ENCODE peak calls at places on chromosomes 4 and X, in nine cellular contexts. V is pancreas, U is ascending aorta, I is thyroid gland, T is brain microvascular endothelial cell, Y is adipocyte, R is Peyer's patch, X is GM12878, W is thoracic aorta. L is an unnamed sample.

GRCh38 chr4:41880840-41881831 is 54.1 kb upstream of the TMEM33 start:
- DNase-seq in W (no peak), R (no peak), Y (peak; percentile 41), X (no peak), U (no peak), I (no peak), V (no peak), T (no peak), L (no peak)

GRCh38 chr4:151035321-151035720 is 20.2 kb upstream of the LRBA start:
- DNase-seq in U (no peak), V (peak; percentile 14), Y (no peak), T (no peak), I (no peak), R (no peak), X (no peak), W (no peak), L (no peak)

GRCh38 chrX:97401586-97402101 is 517.9 kb downstream of the RPA4 start:
- DNase-seq in U (no peak), X (no peak), T (no peak), I (no peak), W (no peak), R (no peak), V (no peak), Y (no peak), L (no peak)

GRCh38 chr4:156946508-156947197 is 24.9 kb downstream of the PDGFC start:
- DNase-seq in Y (peak; percentile 86), U (peak; percentile 85), X (no peak), W (no peak), R (no peak), T (peak; percentile 99), I (no peak), V (no peak), L (no peak)

GRCh38 chrX:121161501-121161933 is 114.1 kb downstream of the GLUD2 start:
- DNase-seq in Y (no peak), W (no peak), I (no peak), T (no peak), V (no peak), R (no peak), U (no peak), X (peak; percentile 9), L (no peak)

GRCh38 chrX:136954930-136955329 is 74.4 kb upstream of the RBMX start:
- DNase-seq in W (no peak), U (no peak), V (no peak), T (no peak), R (no peak), Y (peak; percentile 69), X (no peak), I (no peak), L (no peak)

GRCh38 chr4:106369456-106370060 is 980 bp upstream of the GIMD1 start:
- DNase-seq in X (peak; percentile 20), W (no peak), Y (peak; percentile 90), T (peak; percentile 75), R (no peak), V (no peak), U (peak; percentile 67), I (peak; percentile 3), L (no peak)

GRCh38 chr4:175790067-175790466 is 22.0 kb downstream of the GPM6A start:
- DNase-seq in V (no peak), W (no peak), X (no peak), U (no peak), Y (no peak), T (no peak), I (no peak), R (no peak), L (no peak)

GRCh38 chr4:84648863-84649647 is 66.1 kb downstream of the CDS1 start:
- DNase-seq in U (no peak), V (no peak), W (no peak), I (no peak), X (no peak), T (no peak), Y (no peak), R (no peak), L (peak; percentile 56)

GRCh38 chr4:80197601-80198444 is 520 bp downstream of the PRDM8 start:
- DNase-seq in V (no peak), T (no peak), R (peak; percentile 45), W (no peak), U (no peak), Y (peak; percentile 62), I (no peak), X (no peak), L (no peak)

GRCh38 chr4:30828290-30828926 is 108.2 kb downstream of the PCDH7 start:
- DNase-seq in U (no peak), T (no peak), Y (peak; percentile 20), R (no peak), V (no peak), I (no peak), X (no peak), W (no peak), L (no peak)

GRCh38 chrX:110338850-110339373 is 19.7 kb upstream of the RTL9 start:
- DNase-seq in Y (no peak), R (no peak), V (no peak), I (no peak), X (no peak), U (no peak), T (no peak), W (no peak), L (no peak)

GRCh38 chr4:31235961-31236360 is 515.8 kb downstream of the PCDH7 start:
- DNase-seq in U (no peak), T (no peak), I (no peak), W (no peak), V (no peak), R (no peak), Y (no peak), X (no peak), L (no peak)

GRCh38 chrX:16783452-16783851 is 2.8 kb upstream of the TXLNG start:
- DNase-seq in Y (no peak), X (no peak), R (no peak), T (no peak), V (no peak), U (no peak), W (no peak), I (no peak), L (no peak)

GRCh38 chrX:19852014-19853005 is 35.1 kb downstream of the SH3KBP1 start:
- DNase-seq in X (no peak), R (no peak), T (peak; percentile 43), U (no peak), W (no peak), V (no peak), I (no peak), Y (no peak), L (no peak)

GRCh38 chr4:101345271-101345595 is 2.1 kb downstream of the PPP3CA start:
- DNase-seq in W (no peak), R (no peak), U (no peak), X (no peak), T (peak; percentile 10), I (no peak), Y (peak; percentile 73), V (no peak), L (no peak)

GRCh38 chr4:152729466-152729865 is 49.7 kb upstream of the TMEM154 start:
- DNase-seq in X (no peak), R (no peak), U (no peak), I (no peak), W (no peak), Y (peak; percentile 53), V (no peak), T (no peak), L (no peak)

GRCh38 chr4:183416878-183417277 is 27.6 kb upstream of the CDKN2AIP start:
- DNase-seq in U (no peak), T (no peak), X (no peak), W (no peak), Y (no peak), R (no peak), I (no peak), V (no peak), L (no peak)
- H3K27me3 ChIP-seq in U (no peaks in the 10 kb centered on the region), T (no peaks in the 10 kb centered on the region), X (no peaks in the 10 kb centered on the region), W (no peaks in the 10 kb centered on the region), Y (no peaks in the 10 kb centered on the region), R (no peaks in the 10 kb centered on the region), I (no peaks in the 10 kb centered on the region), V (no peaks in the 10 kb centered on the region), L (no peaks in the 10 kb centered on the region)

GRCh38 chr4:7247946-7248345 is 55.6 kb downstream of the SORCS2 start:
- DNase-seq in Y (no peak), U (no peak), W (no peak), T (no peak), X (no peak), R (no peak), V (no peak), I (no peak), L (no peak)
- H3K27me3 ChIP-seq in Y (peaks cover 8% of the 10 kb centered on the region), U (no peaks in the 10 kb centered on the region), W (no peaks in the 10 kb centered on the region), T (no peaks in the 10 kb centered on the region), X (no peaks in the 10 kb centered on the region), R (no peaks in the 10 kb centered on the region), V (no peaks in the 10 kb centered on the region), I (no peaks in the 10 kb centered on the region), L (no peaks in the 10 kb centered on the region)

GRCh38 chrX:130836447-130836846 is 66.6 kb downstream of the ENOX2 start:
- DNase-seq in U (no peak), Y (no peak), W (no peak), I (no peak), T (peak; percentile 14), X (no peak), R (no peak), V (peak; percentile 1), L (no peak)
- H3K27me3 ChIP-seq in U (no peaks in the 10 kb centered on the region), Y (no peaks in the 10 kb centered on the region), W (no peaks in the 10 kb centered on the region), I (no peaks in the 10 kb centered on the region), T (no peaks in the 10 kb centered on the region), X (no peaks in the 10 kb centered on the region), R (no peaks in the 10 kb centered on the region), V (no peaks in the 10 kb centered on the region), L (no peaks in the 10 kb centered on the region)

DNA sequence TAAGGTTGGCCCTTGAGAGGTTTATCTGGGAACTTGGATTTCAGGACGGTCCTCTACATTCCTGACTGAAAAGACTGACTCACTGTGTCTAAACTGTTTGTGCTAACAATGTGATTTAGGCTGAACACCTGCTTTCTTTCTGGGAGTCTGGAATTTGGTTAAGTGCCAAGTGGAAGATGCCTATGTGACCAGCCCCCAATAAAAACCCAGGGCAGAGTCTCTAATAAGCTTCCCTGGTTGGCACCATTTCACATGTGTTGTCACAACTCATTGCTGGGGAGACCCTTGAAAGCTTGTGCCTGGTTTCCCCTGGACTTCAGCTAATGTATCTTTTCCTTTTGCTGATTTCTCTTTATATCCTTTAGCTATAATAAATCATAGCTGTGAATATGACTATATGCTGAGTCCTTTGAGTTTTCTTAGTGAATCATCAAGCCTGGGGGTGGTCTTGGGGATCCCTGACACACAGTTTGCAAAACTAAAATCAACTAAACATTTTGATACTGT is 55.1 kb downstream of the GPR82 start:
- DNase-seq in R (no peak), T (peak; percentile 59), I (no peak), W (no peak), V (no peak), X (no peak), U (no peak), Y (peak; percentile 42), L (no peak)
- H3K27me3 ChIP-seq in R (no peaks in the 10 kb centered on the region), T (no peaks in the 10 kb centered on the region), I (peaks cover 3% of the 10 kb centered on the region), W (no peaks in the 10 kb centered on the region), V (no peaks in the 10 kb centered on the region), X (no peaks in the 10 kb centered on the region), U (no peaks in the 10 kb centered on the region), Y (peaks cover 4% of the 10 kb centered on the region), L (no peaks in the 10 kb centered on the region)

DNA sequence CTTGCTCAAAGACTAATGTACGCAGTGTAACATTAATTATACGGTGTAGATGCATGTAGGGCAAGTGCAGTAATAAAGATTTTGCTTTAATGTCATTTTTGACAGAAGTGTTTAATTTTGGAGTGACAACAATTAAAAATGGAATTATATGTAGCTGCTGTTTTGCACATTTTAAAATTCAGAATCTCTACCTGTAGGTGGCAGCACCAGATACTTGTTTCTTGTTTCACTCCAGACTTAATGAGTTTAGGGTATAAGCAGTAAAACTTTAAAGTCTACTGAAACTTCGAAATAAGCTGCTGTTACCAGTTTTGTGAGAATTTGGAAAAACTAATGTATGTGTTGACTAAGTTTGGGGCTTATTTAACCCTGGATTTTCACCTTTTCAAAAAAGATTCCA is 144.9 kb downstream of the POLA1 start:
- DNase-seq in Y (peak; percentile 72), V (no peak), T (peak; percentile 39), R (no peak), W (no peak), U (no peak), I (no peak), X (peak; percentile 1), L (no peak)
- H3K27me3 ChIP-seq in Y (peaks cover 3% of the 10 kb centered on the region), V (no peaks in the 10 kb centered on the region), T (no peaks in the 10 kb centered on the region), R (no peaks in the 10 kb centered on the region), W (no peaks in the 10 kb centered on the region), U (no peaks in the 10 kb centered on the region), I (no peaks in the 10 kb centered on the region), X (no peaks in the 10 kb centered on the region), L (no peaks in the 10 kb centered on the region)